ENCODE peak calls at places on chromosomes 5 and 9, in seven cellular contexts. L, A, D, I, G, M and S are unnamed samples.
A peak's percentile ranks its signal among the peaks of the same experiment; 100 is the strongest.

GRCh38 chr9:123320814-123321213 is 35.2 kb upstream of the CRB2 start:
- DNase-seq in L (no peak), A (no peak), D (no peak), I (no peak), G (no peak), M (no peak), S (no peak)

GRCh38 chr5:171416160-171417049 is 3.0 kb upstream of the FGF18 start:
- DNase-seq in L (no peak), A (no peak), D (no peak), I (no peak), G (no peak), M (no peak), S (no peak)

GRCh38 chr5:73121109-73121443 is 701 bp downstream of the TMEM171 start:
- DNase-seq in L (no peak), A (peak; percentile 48), D (no peak), I (no peak), G (peak; percentile 49), M (no peak), S (no peak)

GRCh38 chr5:394671-395155 is 48.3 kb upstream of the EXOC3 start:
- DNase-seq in L (peak; percentile 7), A (no peak), D (no peak), I (no peak), G (no peak), M (no peak), S (no peak)

GRCh38 chr5:172594867-172595466 is 46.1 kb upstream of the NEURL1B start:
- DNase-seq in L (no peak), A (no peak), D (no peak), I (no peak), G (no peak), M (no peak), S (no peak)

GRCh38 chr5:5886812-5887486 is 464.5 kb downstream of the ICE1 start:
- DNase-seq in L (no peak), A (no peak), D (peak; percentile 58), I (no peak), G (no peak), M (peak; percentile 19), S (peak; percentile 39)

GRCh38 chr9:14211564-14211963 is 102.4 kb downstream of the NFIB start:
- DNase-seq in L (no peak), A (no peak), D (no peak), I (no peak), G (no peak), M (no peak), S (no peak)

GRCh38 chr9:34459941-34460340 is 1.3 kb downstream of the DNAI1 start:
- DNase-seq in L (no peak), A (no peak), D (no peak), I (no peak), G (no peak), M (no peak), S (no peak)

GRCh38 chr9:503881-504852 is 289.5 kb downstream of the DOCK8 start:
- DNase-seq in L (peak; percentile 65), A (peak; percentile 30), D (peak; percentile 88), I (peak; percentile 40), G (peak; percentile 2), M (peak; percentile 69), S (peak; percentile 81)

GRCh38 chr5:78269088-78269703 is 25.3 kb downstream of the AP3B1 start:
- DNase-seq in L (no peak), A (peak; percentile 40), D (no peak), I (no peak), G (no peak), M (no peak), S (no peak)

GRCh38 chr5:160506006-160507004 is 84.7 kb downstream of the PTTG1 start:
- DNase-seq in L (no peak), A (peak; percentile 64), D (peak; percentile 19), I (peak; percentile 28), G (peak; percentile 70), M (no peak), S (peak; percentile 46)

GRCh38 chr5:145887217-145887616 is 14.4 kb upstream of the GRXCR2 start:
- DNase-seq in L (no peak), A (no peak), D (no peak), I (no peak), G (no peak), M (no peak), S (no peak)

GRCh38 chr5:26205146-26205545 is 833.2 kb downstream of the CDH9 start:
- DNase-seq in L (no peak), A (no peak), D (no peak), I (no peak), G (no peak), M (no peak), S (no peak)

DNA sequence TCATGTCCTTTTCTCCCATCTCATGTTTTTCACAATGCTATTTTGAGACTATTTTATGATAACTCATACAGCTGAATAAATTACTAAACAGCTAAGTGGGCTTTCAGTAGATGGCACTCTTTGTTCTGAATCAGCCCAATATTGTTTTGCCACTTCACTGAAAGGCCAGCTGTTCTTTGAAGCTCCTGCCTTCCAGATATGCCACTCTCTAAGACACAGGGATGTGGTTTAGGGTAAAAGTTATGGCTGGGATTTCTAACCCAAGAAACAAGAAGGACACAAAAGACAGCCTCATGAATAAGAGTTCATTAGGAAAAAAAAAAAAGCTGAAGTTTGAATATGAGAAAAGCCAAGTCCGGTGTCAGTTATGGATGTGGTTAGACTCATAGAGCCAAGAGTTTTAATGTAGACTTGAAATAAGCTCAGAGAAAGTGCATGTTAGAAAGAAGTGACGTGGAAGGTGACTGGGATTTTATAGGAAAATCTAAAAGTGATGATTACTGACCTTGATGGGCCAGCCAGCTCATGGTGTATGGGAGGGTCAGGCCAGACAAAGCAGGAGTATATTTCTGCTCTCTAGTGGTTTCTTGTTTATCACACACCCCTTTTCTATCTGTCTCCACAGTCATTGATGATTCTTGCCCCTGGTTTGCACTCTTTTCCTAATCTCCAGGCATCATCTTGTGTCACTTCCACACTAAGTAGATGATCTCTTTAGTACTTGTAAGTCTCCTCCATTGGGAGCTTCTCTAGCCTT is 488.5 kb downstream of the NR2F1-AS1 start:
- DNase-seq in L (no peak), A (peak; percentile 68), D (no peak), I (no peak), G (peak; percentile 30), M (no peak), S (no peak)
- TF ChIP-seq CTCF in L (no peak), A (peak; percentile 61), D (no peak), I (no peak), G (peak; percentile 56), M (no peak), S (no peak)

GRCh38 chr5:149035282-149035882 is 27.5 kb downstream of the SH3TC2 start:
- DNase-seq in L (peak; percentile 19), A (peak; percentile 87), D (peak; percentile 78), I (peak; percentile 76), G (peak; percentile 78), M (peak; percentile 57), S (peak; percentile 82)
- TF ChIP-seq CTCF in L (peak; percentile 33), A (peak; percentile 94), D (peak; percentile 77), I (peak; percentile 74), G (peak; percentile 95), M (peak; percentile 85), S (peak; percentile 73)

DNA sequence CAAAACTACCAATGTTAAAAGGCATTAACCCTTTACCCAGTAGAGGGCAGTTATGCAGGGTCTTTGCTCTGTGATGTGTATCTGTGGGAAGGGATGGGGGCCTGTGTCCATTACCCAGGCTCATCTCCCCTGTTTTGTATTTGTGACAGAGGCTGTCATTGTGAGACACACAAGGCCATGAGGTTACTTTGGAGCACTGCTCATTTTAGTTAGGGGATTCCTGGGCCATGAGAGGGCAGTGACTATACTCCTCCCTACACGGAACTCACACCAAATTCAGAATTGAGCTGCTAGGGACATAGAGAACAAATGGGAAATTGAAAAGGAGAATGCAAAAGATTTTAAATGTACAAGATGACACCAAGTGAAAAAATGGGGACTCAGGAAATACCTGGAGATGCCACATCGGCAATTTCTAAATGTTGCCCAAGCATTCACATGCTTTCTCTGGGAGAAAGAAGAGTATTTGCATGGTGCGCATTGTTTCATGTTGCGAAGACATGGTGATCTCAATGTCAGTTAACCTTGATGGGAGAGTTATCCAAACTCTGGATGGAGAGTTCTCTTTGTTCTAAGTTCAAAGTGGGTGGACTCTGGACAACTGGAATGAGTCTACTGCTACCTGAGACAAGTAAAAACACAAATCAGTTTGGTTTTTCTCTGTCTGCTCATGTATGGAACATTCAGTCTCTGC is 32.5 kb downstream of the C9orf152 start:
- DNase-seq in L (no peak), A (no peak), D (no peak), I (no peak), G (no peak), M (no peak), S (no peak)
- TF ChIP-seq CTCF in L (no peak), A (no peak), D (no peak), I (no peak), G (peak; percentile 12), M (no peak), S (no peak)

GRCh38 chr5:56819027-56819881 is 3.9 kb downstream of the MAP3K1 start:
- DNase-seq in L (no peak), A (peak; percentile 23), D (no peak), I (no peak), G (no peak), M (no peak), S (no peak)

GRCh38 chr5:56817306-56817986 is 2.1 kb downstream of the MAP3K1 start:
- DNase-seq in L (no peak), A (no peak), D (no peak), I (no peak), G (no peak), M (no peak), S (no peak)

GRCh38 chr5:56816546-56817081 is 1.3 kb downstream of the MAP3K1 start:
- DNase-seq in L (peak; percentile 28), A (peak; percentile 43), D (peak; percentile 68), I (peak; percentile 32), G (peak; percentile 47), M (peak; percentile 35), S (peak; percentile 61)

GRCh38 chr5:56815657-56816545 is 552 bp downstream of the MAP3K1 start:
- DNase-seq in L (peak; percentile 36), A (no peak), D (no peak), I (no peak), G (no peak), M (peak; percentile 18), S (peak; percentile 62)

DNA sequence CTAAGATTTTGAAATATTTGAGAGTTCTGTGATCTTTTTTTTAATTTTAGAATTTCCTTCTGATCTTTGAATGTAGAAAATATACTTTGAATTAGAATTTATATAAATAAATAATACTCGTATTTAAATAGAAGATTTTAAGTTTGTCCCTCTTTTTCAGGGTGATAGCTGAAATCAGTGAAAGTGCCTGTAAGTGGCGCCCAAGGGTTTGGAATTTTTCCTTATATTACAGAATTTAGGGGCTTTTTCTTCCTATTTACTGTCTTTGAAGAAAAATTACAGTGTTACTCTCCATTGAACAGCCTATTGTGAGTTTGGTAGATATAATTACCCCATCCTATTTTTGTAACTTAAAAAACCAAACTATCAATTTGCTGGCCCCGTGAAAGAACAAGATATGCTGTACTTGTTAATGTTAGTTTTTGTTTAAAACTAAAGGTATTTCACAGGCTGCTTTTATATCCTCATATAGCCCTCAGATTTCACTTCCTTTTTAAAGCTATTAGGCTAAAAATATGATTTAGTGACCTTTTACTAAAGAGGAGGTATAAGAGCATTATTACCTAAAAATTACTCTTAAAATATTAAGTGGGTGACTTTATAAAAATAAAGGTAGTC is 3.2 kb downstream of the MAP3K1 start:
- DNase-seq in L (no peak), A (peak; percentile 53), D (no peak), I (no peak), G (peak; percentile 29), M (no peak), S (no peak)
- TF ChIP-seq CTCF in L (no peak), A (peak; percentile 44), D (peak; percentile 24), I (no peak), G (peak; percentile 47), M (peak; percentile 33), S (no peak)

GRCh38 chr9:118522093-118523028 is 818.2 kb downstream of the TLR4 start:
- DNase-seq in L (no peak), A (peak; percentile 61), D (peak; percentile 64), I (no peak), G (peak; percentile 68), M (peak; percentile 30), S (peak; percentile 74)
- TF ChIP-seq CTCF in L (no peak), A (peak; percentile 66), D (peak; percentile 72), I (no peak), G (peak; percentile 86), M (peak; percentile 77), S (peak; percentile 79)